ENCODE peak calls at places on chromosomes 11 and 22, in six cellular contexts. X is PC-9, W is fibroblast of mammary gland, C is astrocyte of the cerebellum, E is sigmoid colon, M is HFF-Myc. K is an unnamed sample.

GRCh38 chr22:17880468-17880867 is 106.2 kb upstream of the BID start:
- DNase-seq in X (no peak), W (no peak), C (no peak), E (no peak), M (no peak), K (no peak)

GRCh38 chr11:127017482-127017881 is 16.9 kb upstream of the KIRREL3 start:
- DNase-seq in X (peak), W (peak), C (peak), E (no peak), M (peak), K (no peak)

GRCh38 chr22:36636916-36637315 is 66.6 kb downstream of the CACNG2 start:
- DNase-seq in X (no peak), W (no peak), C (no peak), E (no peak), M (no peak), K (no peak)

GRCh38 chr11:62137276-62137861 is 13.6 kb downstream of the INCENP start:
- DNase-seq in X (no peak), W (no peak), C (no peak), E (no peak), M (no peak), K (no peak)

GRCh38 chr11:113385749-113386148 is 1.8 kb upstream of the ANKK1 start:
- DNase-seq in X (no peak), W (no peak), C (no peak), E (no peak), M (no peak), K (no peak)

GRCh38 chr11:12110714-12111481 is 508 bp downstream of the MICAL2 start:
- DNase-seq in X (peak), W (no peak), C (no peak), E (peak), M (no peak), K (peak)

GRCh38 chr11:119108151-119108856 is 1.2 kb downstream of the C2CD2L start:
- DNase-seq in X (peak), W (peak), C (no peak), E (no peak), M (no peak), K (peak)

GRCh38 chr11:78149646-78150045 is 10.2 kb upstream of the ALG8 start:
- DNase-seq in X (no peak), W (peak), C (no peak), E (no peak), M (no peak), K (peak)

GRCh38 chr11:94193288-94193687 is 64.6 kb downstream of the PANX1 start:
- DNase-seq in X (peak), W (peak), C (peak), E (no peak), M (no peak), K (no peak)

GRCh38 chr22:26461188-26461810 is 22.3 kb downstream of the HPS4 start:
- DNase-seq in X (peak), W (peak), C (no peak), E (no peak), M (no peak), K (peak)

GRCh38 chr11:57512646-57513445 is 2.7 kb downstream of the SLC43A1 start:
- DNase-seq in X (no peak), W (no peak), C (no peak), E (no peak), M (no peak), K (no peak)

GRCh38 chr22:27241430-27242110 is 560.0 kb downstream of the MN1 start:
- DNase-seq in X (no peak), W (no peak), C (peak), E (no peak), M (no peak), K (no peak)

GRCh38 chr11:75982309-75982708 is 167.3 kb downstream of the UVRAG start:
- DNase-seq in X (no peak), W (no peak), C (no peak), E (no peak), M (no peak), K (no peak)

GRCh38 chr11:36452231-36452630 is 57.8 kb downstream of the TRAF6 start:
- DNase-seq in X (no peak), W (no peak), C (peak), E (no peak), M (no peak), K (peak)

GRCh38 chr11:30635401-30635989 is 49.3 kb upstream of the MPPED2 start:
- DNase-seq in X (no peak), W (no peak), C (peak), E (peak), M (no peak), K (no peak)

GRCh38 chr11:68436985-68437926 is 23.3 kb upstream of the PPP6R3 start:
- DNase-seq in X (no peak), W (peak), C (no peak), E (no peak), M (peak), K (no peak)

GRCh38 chr11:36399236-36399635 is 103.1 kb downstream of the PRR5L start:
- DNase-seq in X (no peak), W (no peak), C (no peak), E (no peak), M (no peak), K (no peak)

GRCh38 chr11:910044-910588 is 494 bp downstream of the CHID1 start:
- DNase-seq in X (no peak), W (no peak), C (no peak), E (no peak), M (no peak), K (peak)

GRCh38 chr11:1765871-1766718 is 2.4 kb upstream of the CTSD start:
- DNase-seq in X (no peak), W (no peak), C (no peak), E (peak), M (no peak), K (peak)

GRCh38 chr11:24574461-24574860 is 77.6 kb downstream of the LUZP2 start:
- DNase-seq in X (no peak), W (no peak), C (no peak), E (no peak), M (no peak), K (no peak)

GRCh38 chr11:76690736-76691135 is 20.2 kb upstream of the LRRC32 start:
- DNase-seq in X (no peak), W (peak), C (no peak), E (no peak), M (no peak), K (no peak)

GRCh38 chr11:134725939-134726639 is 314.0 kb upstream of the B3GAT1 start:
- DNase-seq in X (peak), W (no peak), C (no peak), E (no peak), M (no peak), K (no peak)

GRCh38 chr11:3153291-3153861 is 11.7 kb downstream of the OSBPL5 start:
- DNase-seq in X (no peak), W (peak), C (peak), E (peak), M (no peak), K (no peak)

GRCh38 chr11:122933434-122933833 is 48.2 kb downstream of the BSX start:
- DNase-seq in X (no peak), W (peak), C (no peak), E (no peak), M (no peak), K (no peak)

GRCh38 chr11:27178859-27179258 is 138.2 kb downstream of the BBOX1 start:
- DNase-seq in X (no peak), W (no peak), C (no peak), E (no peak), M (no peak), K (no peak)

GRCh38 chr11:76257040-76257730 is 50.9 kb upstream of the WNT11 start:
- DNase-seq in X (peak), W (no peak), C (no peak), E (no peak), M (no peak), K (no peak)

GRCh38 chr11:17352925-17353227 is 1.3 kb downstream of the NCR3LG1 start:
- DNase-seq in X (peak), W (peak), C (no peak), E (peak), M (no peak), K (peak)

GRCh38 chr11:13137778-13138400 is 128.8 kb downstream of the RASSF10 start:
- DNase-seq in X (no peak), W (no peak), C (no peak), E (no peak), M (no peak), K (no peak)

GRCh38 chr11:76576166-76576565 is 94.4 kb downstream of the LRRC32 start:
- DNase-seq in X (no peak), W (no peak), C (no peak), E (no peak), M (no peak), K (no peak)

GRCh38 chr11:128095459-128096096 is 491.8 kb downstream of the ETS1 start:
- DNase-seq in X (peak), W (peak), C (peak), E (no peak), M (peak), K (no peak)
- TF ChIP-seq CTCF in X (no peak), W (no peak), C (peak), E (no peak), M (peak), K (no peak)

GRCh38 chr11:130510407-130511006 is 62.1 kb downstream of the ADAMTS15 start:
- DNase-seq in X (no peak), W (peak), C (peak), E (no peak), M (no peak), K (no peak)
- TF ChIP-seq CTCF in X (no peak), W (no peak), C (no peak), E (no peak), M (no peak), K (no peak)

GRCh38 chr22:45105281-45105700 is 58.4 kb upstream of the NUP50 start:
- DNase-seq in X (peak), W (peak), C (no peak), E (no peak), M (no peak), K (no peak)

GRCh38 chr22:45101828-45102227 is 61.9 kb upstream of the NUP50 start:
- DNase-seq in X (no peak), W (peak), C (no peak), E (peak), M (peak), K (peak)

GRCh38 chr22:45104313-45104712 is 59.4 kb upstream of the NUP50 start:
- DNase-seq in X (no peak), W (no peak), C (no peak), E (no peak), M (no peak), K (no peak)

GRCh38 chr22:45102896-45103420 is 60.8 kb upstream of the NUP50 start:
- DNase-seq in X (no peak), W (no peak), C (no peak), E (no peak), M (no peak), K (no peak)

GRCh38 chr22:45103756-45104155 is 60.0 kb upstream of the NUP50 start:
- DNase-seq in X (no peak), W (no peak), C (no peak), E (no peak), M (no peak), K (no peak)
- TF ChIP-seq CTCF in X (no peak), W (no peak), C (peak), E (no peak), M (peak), K (no peak)

DNA sequence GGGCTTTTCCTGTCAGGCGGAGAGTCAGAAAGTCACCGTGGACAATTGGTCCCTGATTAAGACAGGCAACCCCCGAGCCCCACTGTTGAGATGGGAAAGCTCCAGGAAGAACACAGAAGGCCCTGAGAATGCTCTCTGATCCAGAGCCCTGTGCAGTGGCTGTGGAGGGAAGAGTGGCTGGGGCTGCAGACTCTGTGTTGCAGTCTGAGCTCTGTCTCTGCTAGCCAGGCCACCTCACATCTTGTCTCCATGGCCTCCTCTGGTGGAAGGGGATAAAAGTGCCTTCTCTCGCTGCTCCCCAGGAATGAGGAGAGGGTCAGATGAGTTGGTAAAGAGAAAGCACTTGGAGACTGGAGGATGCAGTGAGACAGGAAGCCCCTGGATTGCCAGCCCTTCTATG is 141.2 kb downstream of the CEP164 start:
- DNase-seq in X (no peak), W (no peak), C (no peak), E (peak), M (no peak), K (no peak)
- TF ChIP-seq CTCF in X (peak), W (no peak), C (no peak), E (no peak), M (no peak), K (no peak)

DNA sequence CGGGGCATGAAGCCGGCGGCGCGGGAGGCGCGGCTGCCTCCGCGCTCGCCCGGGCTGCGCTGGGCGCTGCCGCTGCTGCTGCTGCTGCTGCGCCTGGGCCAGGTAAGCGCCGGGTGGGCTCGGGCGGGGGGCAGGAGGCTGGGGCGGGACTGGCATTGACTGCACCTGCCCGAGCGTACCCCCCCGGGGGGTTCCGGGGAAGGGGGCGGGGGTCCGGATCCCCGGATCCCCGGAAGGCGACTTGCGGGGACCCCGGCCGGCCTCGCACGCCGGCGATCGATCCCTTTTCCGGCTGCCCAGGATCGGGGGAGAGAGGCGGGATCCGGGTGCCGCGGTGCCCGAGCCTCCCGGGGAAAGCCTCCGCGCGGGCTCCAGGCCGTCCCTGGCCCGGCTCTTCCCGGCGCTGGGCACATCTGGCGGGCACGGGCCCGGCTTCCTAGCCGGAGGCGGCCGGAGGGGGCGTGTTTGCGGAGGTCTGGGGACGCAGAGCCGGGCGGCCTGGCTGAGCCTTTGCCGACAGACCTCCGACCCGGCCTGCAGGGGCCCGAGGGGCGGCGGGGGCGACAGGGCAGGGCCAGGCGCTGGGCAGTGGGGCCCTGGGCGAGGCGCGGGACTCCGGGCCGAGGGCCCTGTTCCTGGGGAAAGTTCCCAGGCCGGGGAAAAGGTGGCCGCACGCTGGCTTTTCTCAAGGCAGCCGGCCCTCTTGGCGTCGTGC is 705 bp downstream of the PTPRJ start:
- DNase-seq in X (peak), W (no peak), C (no peak), E (peak), M (no peak), K (peak)
- TF ChIP-seq CTCF in X (no peak), W (no peak), C (peak), E (no peak), M (no peak), K (no peak)

GRCh38 chr22:30694638-30695350 is at the start of gene OSBP2:
- DNase-seq in X (peak), W (no peak), C (no peak), E (peak), M (no peak), K (peak)

GRCh38 chr22:30689622-30690021 is 5.1 kb upstream of the OSBP2 start:
- DNase-seq in X (no peak), W (no peak), C (no peak), E (no peak), M (no peak), K (no peak)

GRCh38 chr22:30687358-30687757 is 7.3 kb upstream of the OSBP2 start:
- DNase-seq in X (no peak), W (no peak), C (no peak), E (no peak), M (no peak), K (no peak)

GRCh38 chr22:30694171-30694637 is 470 bp upstream of the OSBP2 start:
- DNase-seq in X (peak), W (peak), C (no peak), E (peak), M (no peak), K (peak)

GRCh38 chr22:30691204-30691603 is 3.5 kb upstream of the OSBP2 start:
- DNase-seq in X (no peak), W (no peak), C (no peak), E (no peak), M (no peak), K (no peak)
- TF ChIP-seq CTCF in X (no peak), W (no peak), C (no peak), E (no peak), M (no peak), K (no peak)

GRCh38 chr22:38236786-38237185 is 35.0 kb downstream of the MAFF start:
- DNase-seq in X (peak), W (no peak), C (no peak), E (no peak), M (no peak), K (no peak)

GRCh38 chr22:38240734-38241252 is 32.0 kb downstream of the TMEM184B start:
- DNase-seq in X (peak), W (peak), C (peak), E (no peak), M (peak), K (no peak)

GRCh38 chr22:38235240-38235850 is 33.6 kb downstream of the MAFF start:
- DNase-seq in X (no peak), W (peak), C (no peak), E (no peak), M (no peak), K (no peak)

GRCh38 chr22:38238519-38239051 is 34.2 kb downstream of the TMEM184B start:
- DNase-seq in X (no peak), W (peak), C (no peak), E (peak), M (no peak), K (no peak)

DNA sequence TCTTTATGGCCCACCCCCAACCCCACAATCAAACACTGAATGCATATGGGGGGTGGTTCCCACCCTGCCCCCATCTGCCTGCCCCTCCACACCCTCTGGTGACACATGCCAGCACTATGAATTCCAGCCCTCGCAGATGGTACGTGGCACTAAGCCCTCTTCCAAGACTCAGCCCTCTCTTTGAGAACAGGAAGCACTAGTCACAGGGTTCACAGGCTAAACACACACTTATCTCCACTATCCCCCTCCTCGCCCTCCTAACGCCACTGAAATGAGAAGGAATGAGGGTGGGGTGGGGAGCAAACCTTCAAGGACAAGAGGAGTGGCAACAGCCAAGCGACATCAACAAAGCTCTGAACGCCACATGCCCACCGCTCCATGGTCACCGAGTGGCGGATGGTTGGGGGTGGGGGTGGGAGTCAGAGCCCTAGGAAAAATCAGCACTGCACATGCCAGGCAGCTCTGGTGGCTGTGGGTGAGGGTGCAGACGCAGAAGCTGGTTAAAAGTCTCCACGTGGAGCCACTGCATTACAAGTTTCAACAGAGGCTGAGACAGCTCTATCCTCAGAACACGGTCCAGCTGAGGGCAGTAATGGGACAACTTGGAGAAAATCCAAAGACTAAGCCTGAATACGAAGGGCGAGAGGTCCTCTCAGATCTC is 33.6 kb downstream of the TMEM184B start:
- DNase-seq in X (peak), W (peak), C (no peak), E (no peak), M (peak), K (no peak)
- TF ChIP-seq CTCF in X (no peak), W (peak), C (peak), E (no peak), M (peak), K (no peak)

DNA sequence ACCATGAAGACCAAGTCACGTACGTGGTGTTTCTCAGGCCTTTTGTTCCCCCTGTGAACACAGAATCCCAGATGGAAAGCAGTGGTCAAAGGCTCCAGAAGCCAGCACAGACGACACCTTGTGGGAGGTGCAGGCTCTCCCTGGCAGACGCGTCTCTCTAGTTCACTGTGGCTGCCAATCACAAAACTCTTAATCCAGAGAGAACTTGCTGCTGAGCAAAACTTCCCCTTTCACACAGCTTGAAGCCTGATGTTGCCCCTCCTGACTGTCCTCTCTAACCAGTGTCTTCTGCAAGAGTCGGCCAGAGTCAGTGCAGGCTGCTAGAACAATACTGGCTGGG is 67.1 kb downstream of the PIWIL3 start:
- DNase-seq in X (no peak), W (no peak), C (no peak), E (no peak), M (no peak), K (no peak)
- TF ChIP-seq CTCF in X (no peak), W (no peak), C (no peak), E (no peak), M (no peak), K (no peak)

GRCh38 chr11:106160494-106160893 is 83.0 kb downstream of the AASDHPPT start:
- DNase-seq in X (no peak), W (no peak), C (no peak), E (no peak), M (no peak), K (no peak)

GRCh38 chr11:106152013-106152412 is 74.6 kb downstream of the AASDHPPT start:
- DNase-seq in X (no peak), W (peak), C (peak), E (no peak), M (peak), K (no peak)

GRCh38 chr11:106159846-106160245 is 82.4 kb downstream of the AASDHPPT start:
- DNase-seq in X (no peak), W (peak), C (no peak), E (no peak), M (no peak), K (no peak)

GRCh38 chr11:106152824-106153223 is 75.4 kb downstream of the AASDHPPT start:
- DNase-seq in X (no peak), W (peak), C (no peak), E (no peak), M (no peak), K (no peak)

DNA sequence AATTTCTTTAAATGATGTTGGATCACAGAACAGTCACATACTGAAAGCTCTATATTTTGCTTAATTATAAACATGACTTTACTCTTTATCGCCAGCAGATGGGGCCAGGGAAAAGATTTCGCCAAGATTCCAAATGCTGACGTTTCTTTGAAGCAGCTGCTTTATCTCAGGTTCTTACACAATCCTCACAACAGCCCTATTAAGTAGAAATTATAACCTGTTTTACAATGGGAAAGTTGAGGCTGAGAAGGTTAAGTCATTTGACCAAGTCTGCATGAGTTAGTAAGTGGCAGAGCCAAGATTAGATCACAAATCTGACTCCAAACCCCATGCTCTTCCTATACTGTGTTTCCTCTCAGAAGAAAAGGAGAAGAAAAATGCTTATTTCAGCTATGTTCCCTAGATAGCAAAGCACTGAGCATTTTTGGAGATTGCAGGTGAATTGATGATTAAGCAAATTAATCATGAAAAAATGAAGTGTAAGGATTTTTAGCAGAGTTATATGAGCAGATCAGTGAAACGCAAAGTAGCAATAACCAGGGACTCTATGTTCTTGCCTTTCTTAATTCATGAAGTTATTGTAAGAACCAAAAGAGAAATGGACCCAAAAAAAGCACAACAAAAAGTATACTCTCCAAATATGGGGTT is 79.0 kb downstream of the AASDHPPT start:
- DNase-seq in X (peak), W (peak), C (peak), E (peak), M (peak), K (peak)
- TF ChIP-seq CTCF in X (peak), W (peak), C (peak), E (peak), M (peak), K (peak)

K was measured in activated CD8-positive, alpha-beta T cell treated with anti-CD3 and anti-CD28 coated beads for 36 hours.